ENCODE peak calls at places on chromosomes 2 and 18, in five cellular contexts. L, X, A, V and N are unnamed samples.

GRCh38 chr18:7812431-7813063 is 245.4 kb downstream of the PTPRM start:
- DNase-seq in L (peak; percentile 80), X (no peak), A (no peak), V (peak; percentile 90), N (peak; percentile 73)

GRCh38 chr2:161090401-161090800 is 69.8 kb upstream of the TANK start:
- DNase-seq in L (no peak), X (peak; percentile 18), A (peak; percentile 7), V (no peak), N (no peak)

GRCh38 chr2:57549642-57550102 is 496.9 kb upstream of the VRK2 start:
- DNase-seq in L (peak; percentile 25), X (no peak), A (no peak), V (no peak), N (peak; percentile 42)

GRCh38 chr2:63701406-63701805 is 112.6 kb downstream of the MDH1 start:
- DNase-seq in L (no peak), X (no peak), A (no peak), V (no peak), N (no peak)

GRCh38 chr18:267380-267687 is 513 bp downstream of the THOC1 start:
- DNase-seq in L (peak; percentile 24), X (peak; percentile 50), A (no peak), V (peak; percentile 1), N (no peak)

GRCh38 chr2:7895356-7895755 is 786.5 kb upstream of the ID2 start:
- DNase-seq in L (no peak), X (no peak), A (no peak), V (no peak), N (no peak)

GRCh38 chr2:100483892-100484291 is 13.6 kb downstream of the NMS start:
- DNase-seq in L (no peak), X (no peak), A (no peak), V (no peak), N (no peak)

GRCh38 chr18:79923896-79924585 is 27.4 kb downstream of the SLC66A2 start:
- DNase-seq in L (no peak), X (peak; percentile 11), A (no peak), V (no peak), N (no peak)

GRCh38 chr2:45055261-45055660 is 46.0 kb upstream of the SIX2 start:
- DNase-seq in L (no peak), X (no peak), A (no peak), V (peak; percentile 17), N (no peak)

GRCh38 chr2:223054193-223054781 is 2.3 kb downstream of the KCNE4 start:
- DNase-seq in L (peak; percentile 74), X (peak; percentile 67), A (no peak), V (peak; percentile 95), N (no peak)

GRCh38 chr2:217527586-217528202 is 475.1 kb downstream of the TNS1 start:
- DNase-seq in L (no peak), X (no peak), A (no peak), V (peak; percentile 91), N (peak; percentile 48)